ENCODE peak calls at places on chromosomes 1 and 21, in five cellular contexts. G is activated CD4-positive, alpha-beta T cell treated with anti-CD3 and anti-CD28 coated beads for 1 hour; L is esophagus squamous epithelium; A is HCT116; K is activated naive CD4-positive, alpha-beta T cell treated with Interleukin-2 at 50 U/mL for 16 hours. V is an unnamed sample.
A peak's percentile ranks its signal among the peaks of the same experiment; 100 is the strongest.

GRCh38 chr1:116115476-116115875 is 4.3 kb downstream of the MAB21L3 start:
- DNase-seq in G (no peak), L (no peak), A (no peak), K (no peak), V (no peak)

GRCh38 chr1:101907264-101907663 is 89.5 kb downstream of the OLFM3 start:
- DNase-seq in G (no peak), L (no peak), A (no peak), K (no peak), V (no peak)

GRCh38 chr21:14707265-14708020 is 161.3 kb upstream of the SAMSN1 start:
- DNase-seq in G (no peak), L (no peak), A (no peak), K (no peak), V (no peak)

GRCh38 chr1:84117868-84118267 is 26.2 kb upstream of the PRKACB start:
- DNase-seq in G (no peak), L (no peak), A (no peak), K (no peak), V (no peak)

GRCh38 chr1:226457307-226457712 is 49.4 kb upstream of the PARP1 start:
- DNase-seq in G (no peak), L (no peak), A (no peak), K (peak; percentile 38), V (no peak)

GRCh38 chr1:53145942-53146708 is 3.7 kb upstream of the SLC1A7 start:
- DNase-seq in G (no peak), L (no peak), A (peak; percentile 68), K (no peak), V (peak; percentile 75)

GRCh38 chr1:21594495-21594894 is 74.7 kb downstream of the RAP1GAP start:
- DNase-seq in G (no peak), L (no peak), A (no peak), K (no peak), V (no peak)

GRCh38 chr21:26394341-26394740 is 178.7 kb downstream of the CYYR1 start:
- DNase-seq in G (no peak), L (no peak), A (no peak), K (no peak), V (no peak)

GRCh38 chr21:35326677-35327076 is 277.6 kb upstream of the RUNX1 start:
- DNase-seq in G (no peak), L (no peak), A (no peak), K (no peak), V (no peak)

GRCh38 chr1:20713440-20713839 is 4.4 kb downstream of the KIF17 start:
- DNase-seq in G (no peak), L (no peak), A (no peak), K (no peak), V (no peak)

GRCh38 chr1:205700865-205701401 is 20.6 kb upstream of the SLC45A3 start:
- DNase-seq in G (no peak), L (no peak), A (no peak), K (no peak), V (no peak)